ENCODE peak calls at places on chromosome 3, in ten cellular contexts. N is SJSA1, X is trophoblast cell, A is HCT116, I is transverse colon, Z is neural progenitor cell, H is psoas muscle, K is testis, M is A549, U is dorsolateral prefrontal cortex. Y is an unnamed sample.

GRCh38 chr3:115072265-115073008 is 74.7 kb downstream of the ZBTB20 start:
- DNase-seq in I (no peak), U (no peak), K (no peak), X (no peak), M (no peak), Z (no peak), H (no peak), N (peak; percentile 55), A (peak; percentile 22), Y (no peak)

GRCh38 chr3:10568549-10568948 is 63.2 kb upstream of the ATP2B2 start:
- DNase-seq in K (no peak), I (no peak), A (no peak), M (no peak), X (no peak), H (no peak), N (no peak), U (peak; percentile 47), Z (no peak), Y (no peak)

GRCh38 chr3:88742066-88742465 is 365.4 kb upstream of the EPHA3 start:
- DNase-seq in X (no peak), Z (no peak), N (no peak), M (no peak), U (no peak), K (no peak), A (no peak), I (no peak), H (no peak), Y (no peak)

GRCh38 chr3:73623996-73624362 is 762 bp downstream of the PDZRN3 start:
- DNase-seq in Z (peak; percentile 92), K (peak; percentile 68), N (peak; percentile 4), A (no peak), U (peak; percentile 58), H (peak; percentile 87), I (peak; percentile 38), X (peak; percentile 72), M (no peak), Y (no peak)

GRCh38 chr3:195237981-195238625 is 32.9 kb downstream of the XXYLT1 start:
- DNase-seq in X (no peak), K (no peak), U (peak; percentile 14), I (no peak), Z (no peak), A (no peak), H (peak; percentile 42), N (no peak), M (no peak), Y (no peak)

GRCh38 chr3:53493618-53493996 is 804 bp upstream of the CACNA1D start:
- DNase-seq in K (no peak), U (no peak), N (no peak), A (no peak), Z (no peak), M (no peak), H (no peak), X (no peak), I (no peak), Y (no peak)

GRCh38 chr3:9866639-9867038 is 13.4 kb downstream of the CIDEC start:
- DNase-seq in K (peak; percentile 58), H (no peak), X (no peak), N (no peak), A (no peak), Z (no peak), U (no peak), M (no peak), I (peak; percentile 41), Y (no peak)

GRCh38 chr3:46947981-46948791 is 28.4 kb downstream of the CCDC12 start:
- DNase-seq in H (peak; percentile 82), Z (no peak), X (peak; percentile 82), A (peak; percentile 64), K (peak; percentile 90), N (no peak), U (no peak), M (peak; percentile 89), I (peak; percentile 86), Y (no peak)

GRCh38 chr3:179991104-179991503 is 45.6 kb downstream of the PEX5L start:
- DNase-seq in A (no peak), K (no peak), X (peak; percentile 38), H (no peak), Z (no peak), N (no peak), M (peak; percentile 74), I (no peak), U (no peak), Y (no peak)

GRCh38 chr3:13451301-13451673 is 28.8 kb upstream of the HDAC11 start:
- DNase-seq in I (peak; percentile 24), K (peak; percentile 45), U (no peak), A (no peak), N (no peak), Z (no peak), X (peak; percentile 78), H (no peak), M (peak; percentile 45), Y (no peak)

GRCh38 chr3:156024904-156025303 is 95.5 kb upstream of the KCNAB1 start:
- DNase-seq in U (no peak), I (no peak), M (peak; percentile 9), N (peak; percentile 10), H (no peak), A (no peak), Z (peak; percentile 76), K (no peak), X (peak; percentile 50), Y (no peak)

GRCh38 chr3:48811524-48811923 is 36.1 kb downstream of the PRKAR2A start:
- DNase-seq in M (no peak), X (no peak), N (no peak), U (no peak), A (no peak), H (no peak), K (no peak), I (no peak), Z (no peak), Y (no peak)

GRCh38 chr3:143784446-143784845 is 63.8 kb downstream of the SLC9A9 start:
- DNase-seq in K (no peak), N (no peak), M (no peak), U (no peak), A (no peak), X (no peak), I (no peak), H (no peak), Z (no peak), Y (no peak)

GRCh38 chr3:57956119-57956832 is 51.9 kb upstream of the FLNB start:
- DNase-seq in H (no peak), I (no peak), N (no peak), A (no peak), K (no peak), U (no peak), M (peak; percentile 47), X (peak; percentile 82), Z (no peak), Y (no peak)

GRCh38 chr3:100030346-100030745 is 84.0 kb downstream of the FILIP1L start:
- DNase-seq in N (no peak), U (no peak), X (no peak), M (no peak), I (no peak), K (no peak), Z (no peak), A (no peak), H (no peak), Y (no peak)

GRCh38 chr3:100033814-100034490 is 80.3 kb downstream of the FILIP1L start:
- DNase-seq in M (no peak), K (no peak), I (no peak), A (no peak), N (peak; percentile 66), X (peak; percentile 63), U (no peak), Z (no peak), H (no peak), Y (no peak)

GRCh38 chr3:100030914-100031313 is 83.4 kb downstream of the FILIP1L start:
- DNase-seq in I (no peak), K (no peak), Z (no peak), A (no peak), U (no peak), H (no peak), M (no peak), N (no peak), X (no peak), Y (no peak)

GRCh38 chr3:100032262-100032661 is 82.0 kb downstream of the FILIP1L start:
- DNase-seq in H (no peak), U (no peak), M (peak; percentile 11), K (no peak), A (no peak), X (peak; percentile 54), Z (no peak), I (no peak), N (peak; percentile 31), Y (no peak)

GRCh38 chr3:100033184-100033583 is 81.1 kb downstream of the FILIP1L start:
- DNase-seq in U (no peak), I (no peak), M (peak; percentile 37), X (peak; percentile 8), Z (no peak), K (peak; percentile 61), A (no peak), N (peak; percentile 26), H (no peak), Y (no peak)
- H3K27ac ChIP-seq in U (no peak overlapping the region), I (peak overlapping the region; percentile 28), M (peak overlapping the region; percentile 7), X (peak overlapping the region; percentile 86), Z (no peak overlapping the region), K (no peak overlapping the region), A (no peak overlapping the region), N (peak overlapping the region; percentile 32), H (peak overlapping the region; percentile 81), Y (peak overlapping the region; percentile 46)

GRCh38 chr3:99094611-99095010 is 193.1 kb upstream of the DCBLD2 start:
- DNase-seq in X (no peak), N (no peak), M (no peak), A (no peak), K (no peak), I (no peak), Z (no peak), U (no peak), H (no peak), Y (no peak)
- H3K27ac ChIP-seq in X (no peak overlapping the region), N (no peak overlapping the region), M (no peak overlapping the region), A (no peak overlapping the region), K (no peak overlapping the region), I (no peak overlapping the region), Z (no peak overlapping the region), U (no peak overlapping the region), H (no peak overlapping the region), Y (no peak overlapping the region)

DNA sequence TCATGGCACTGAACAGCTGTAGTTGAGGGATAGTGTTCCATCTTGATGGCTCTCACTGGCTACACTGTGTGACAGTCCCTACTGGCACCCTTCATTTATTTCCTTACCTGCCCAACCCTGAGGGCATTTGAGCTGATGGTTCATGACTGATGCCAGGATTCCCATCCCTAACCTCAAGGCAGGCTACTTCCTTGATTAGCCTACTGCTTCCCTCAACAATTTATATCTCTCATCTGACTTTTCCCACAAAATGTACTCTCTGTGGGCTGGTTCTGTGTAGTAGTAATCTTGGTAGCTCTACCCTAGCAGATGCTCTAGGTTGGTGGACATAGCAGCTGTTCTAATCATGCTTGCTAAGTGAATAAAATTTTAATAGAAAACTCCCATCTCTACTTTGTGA is 106.0 kb downstream of the THRB start:
- DNase-seq in A (no peak), M (no peak), Z (no peak), H (no peak), X (peak; percentile 26), I (no peak), K (no peak), U (no peak), N (no peak), Y (no peak)
- H3K27ac ChIP-seq in A (no peak overlapping the region), M (no peak overlapping the region), Z (no peak overlapping the region), H (peak overlapping the region; percentile 26), X (peak overlapping the region; percentile 21), I (peak overlapping the region; percentile 59), K (no peak overlapping the region), U (no peak overlapping the region), N (no peak overlapping the region), Y (no peak overlapping the region)

DNA sequence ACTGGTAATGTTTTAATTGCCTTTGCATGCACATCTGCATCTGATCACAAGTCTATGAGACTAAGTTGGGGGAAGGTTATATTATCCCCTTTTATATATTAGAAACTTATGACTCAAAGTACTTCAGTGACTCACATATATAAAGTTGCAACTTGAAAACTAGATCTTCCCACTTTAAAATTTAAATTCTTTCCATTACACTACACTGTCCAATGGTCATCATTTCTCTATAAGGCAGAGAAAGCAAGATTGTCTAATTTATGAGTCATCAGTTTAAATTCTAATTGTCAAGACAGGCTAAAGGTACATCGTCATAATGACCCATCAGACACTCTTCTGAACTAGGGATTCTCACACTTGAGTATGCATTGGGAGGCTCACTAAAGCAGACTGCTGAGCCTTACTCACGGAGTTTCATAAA is 37.9 kb downstream of the CPA3 start:
- DNase-seq in N (no peak), H (no peak), A (no peak), U (no peak), I (no peak), K (no peak), M (no peak), Z (no peak), X (no peak), Y (no peak)
- H3K27ac ChIP-seq in N (no peak overlapping the region), H (no peak overlapping the region), A (no peak overlapping the region), U (no peak overlapping the region), I (no peak overlapping the region), K (no peak overlapping the region), M (no peak overlapping the region), Z (no peak overlapping the region), X (no peak overlapping the region), Y (no peak overlapping the region)

Y was measured in Panc1.